ENCODE peak calls at places on chromosomes 1 and 21, in five cellular contexts. P is T-helper 2 cell, U is stomach, M is HT1080, H is Caki2. O is an unnamed sample.

GRCh38 chr1:232704694-232705680 is 75.1 kb upstream of the SIPA1L2 start:
- DNase-seq in P (no peak), U (peak; percentile 39), M (peak; percentile 77), H (peak; percentile 55), O (no peak)

GRCh38 chr1:55816456-55816794 is 601.3 kb upstream of the USP24 start:
- DNase-seq in P (no peak), U (no peak), M (peak; percentile 46), H (no peak), O (no peak)

GRCh38 chr1:112866151-112866550 is 89.8 kb downstream of the SLC16A1 start:
- DNase-seq in P (no peak), U (no peak), M (peak; percentile 90), H (peak; percentile 16), O (no peak)

GRCh38 chr1:58781541-58782307 is 2.1 kb downstream of the JUN start:
- DNase-seq in P (peak; percentile 42), U (peak; percentile 66), M (peak; percentile 77), H (peak; percentile 66), O (peak; percentile 66)

GRCh38 chr1:167714851-167715652 is 6.7 kb upstream of the MPZL1 start:
- DNase-seq in P (peak; percentile 94), U (peak; percentile 89), M (peak; percentile 84), H (peak; percentile 86), O (peak; percentile 85)

GRCh38 chr1:230938924-230939368 is 39.7 kb downstream of the TTC13 start:
- DNase-seq in P (no peak), U (no peak), M (no peak), H (no peak), O (no peak)

GRCh38 chr21:26753822-26754221 is 91.4 kb downstream of the ADAMTS1 start:
- DNase-seq in P (no peak), U (no peak), M (no peak), H (peak; percentile 54), O (no peak)

GRCh38 chr1:201515895-201516294 is 9.0 kb upstream of the CSRP1 start:
- DNase-seq in P (no peak), U (no peak), M (no peak), H (no peak), O (no peak)

GRCh38 chr1:1929639-1930545 is 10.8 kb upstream of the TMEM52 start:
- DNase-seq in P (no peak), U (no peak), M (no peak), H (no peak), O (no peak)

GRCh38 chr1:46102769-46103476 is 29.5 kb downstream of the PIK3R3 start:
- DNase-seq in P (peak; percentile 22), U (no peak), M (peak; percentile 39), H (no peak), O (no peak)

GRCh38 chr1:228117335-228117734 is 8.2 kb upstream of the MRPL55 start:
- DNase-seq in P (no peak), U (no peak), M (no peak), H (no peak), O (no peak)

GRCh38 chr1:39360726-39361125 is 130.7 kb upstream of the BMP8A start:
- DNase-seq in P (no peak), U (no peak), M (peak; percentile 12), H (no peak), O (no peak)

GRCh38 chr1:192485692-192486436 is 89.7 kb upstream of the RGS1 start:
- DNase-seq in P (no peak), U (peak; percentile 75), M (peak; percentile 84), H (peak; percentile 87), O (no peak)

GRCh38 chr1:54996869-54997710 is 1.6 kb upstream of the BSND start:
- DNase-seq in P (no peak), U (no peak), M (no peak), H (no peak), O (no peak)

GRCh38 chr1:225608014-225608796 is 44.7 kb downstream of the ENAH start:
- DNase-seq in P (no peak), U (no peak), M (no peak), H (no peak), O (no peak)

GRCh38 chr1:46315669-46316403 is 12.3 kb downstream of the UQCRH start:
- DNase-seq in P (no peak), U (no peak), M (no peak), H (peak; percentile 29), O (no peak)

GRCh38 chr1:228463559-228464455 is 23.4 kb upstream of the RNF187 start:
- DNase-seq in P (peak; percentile 97), U (peak; percentile 27), M (no peak), H (no peak), O (peak; percentile 16)

GRCh38 chr1:24699628-24700027 is 45.6 kb upstream of the CLIC4 start:
- DNase-seq in P (no peak), U (no peak), M (peak; percentile 48), H (no peak), O (no peak)

GRCh38 chr1:29550119-29550841 is 314.0 kb downstream of the PTPRU start:
- DNase-seq in P (no peak), U (peak; percentile 73), M (no peak), H (no peak), O (no peak)

GRCh38 chr1:17265162-17265561 is 16.3 kb downstream of the PADI3 start:
- DNase-seq in P (no peak), U (no peak), M (peak; percentile 20), H (no peak), O (no peak)